ENCODE peak calls at places on chromosomes 13 and 19, in seven cellular contexts. V, S, Z, M, W, H and X are unnamed samples.
A peak's percentile ranks its signal among the peaks of the same experiment; 100 is the strongest.

GRCh38 chr13:97276862-97277269 is 54.7 kb downstream of the MBNL2 start:
- DNase-seq in V (no peak), S (no peak), Z (no peak), M (no peak), W (no peak), H (no peak), X (peak; percentile 57)

GRCh38 chr13:86986448-86986847 is 684.7 kb upstream of the SLITRK5 start:
- DNase-seq in V (no peak), S (no peak), Z (no peak), M (no peak), W (no peak), H (peak; percentile 45), X (no peak)

GRCh38 chr13:63184693-63185092 is 1769.0 kb upstream of the PCDH20 start:
- DNase-seq in V (peak; percentile 51), S (peak; percentile 50), Z (no peak), M (no peak), W (no peak), H (peak; percentile 72), X (peak; percentile 24)

GRCh38 chr13:20185657-20186056 is 7.1 kb downstream of the GJB2 start:
- DNase-seq in V (no peak), S (no peak), Z (no peak), M (no peak), W (no peak), H (no peak), X (no peak)

GRCh38 chr19:1811472-1811894 is 593 bp downstream of the ATP8B3 start:
- DNase-seq in V (peak; percentile 36), S (peak; percentile 86), Z (peak; percentile 63), M (no peak), W (peak; percentile 64), H (peak; percentile 76), X (peak; percentile 46)

GRCh38 chr19:46069841-46070341 is 29.1 kb upstream of the IGFL4 start:
- DNase-seq in V (peak; percentile 97), S (peak; percentile 41), Z (no peak), M (no peak), W (no peak), H (no peak), X (peak; percentile 98)

GRCh38 chr13:31538067-31539042 is 201.0 kb upstream of the RXFP2 start:
- DNase-seq in V (peak; percentile 69), S (peak; percentile 58), Z (no peak), M (no peak), W (no peak), H (no peak), X (peak; percentile 73)

GRCh38 chr19:28234637-28235036 is 978.3 kb downstream of the UQCRFS1 start:
- DNase-seq in V (peak; percentile 18), S (no peak), Z (no peak), M (no peak), W (no peak), H (peak; percentile 78), X (peak; percentile 16)

GRCh38 chr19:40589723-40590429 is 11.3 kb upstream of the LTBP4 start:
- DNase-seq in V (no peak), S (no peak), Z (no peak), M (no peak), W (no peak), H (no peak), X (no peak)

GRCh38 chr19:40461669-40462221 is 3.8 kb downstream of the BLVRB start:
- DNase-seq in V (no peak), S (no peak), Z (no peak), M (no peak), W (no peak), H (no peak), X (no peak)

GRCh38 chr19:15288146-15288963 is 44.0 kb downstream of the BRD4 start:
- DNase-seq in V (no peak), S (no peak), Z (no peak), M (no peak), W (no peak), H (peak; percentile 56), X (no peak)

GRCh38 chr19:17942181-17942580 is 9.4 kb downstream of the CCDC124 start:
- DNase-seq in V (no peak), S (no peak), Z (no peak), M (no peak), W (no peak), H (no peak), X (no peak)

GRCh38 chr19:40923934-40924391 is 41.9 kb upstream of the CYP2A7 start:
- DNase-seq in V (no peak), S (no peak), Z (no peak), M (no peak), W (no peak), H (no peak), X (no peak)

GRCh38 chr19:7109678-7110289 is 40.3 kb downstream of the ZNF557 start:
- DNase-seq in V (peak; percentile 18), S (no peak), Z (no peak), M (no peak), W (no peak), H (peak; percentile 21), X (peak; percentile 65)

GRCh38 chr13:95300625-95301134 is 571 bp downstream of the ABCC4 start:
- DNase-seq in V (peak; percentile 45), S (peak; percentile 63), Z (no peak), M (no peak), W (peak; percentile 50), H (no peak), X (peak; percentile 60)

GRCh38 chr13:68257111-68257842 is 1027.1 kb upstream of the PCDH9 start:
- DNase-seq in V (peak; percentile 8), S (no peak), Z (no peak), M (no peak), W (no peak), H (peak; percentile 4), X (no peak)

GRCh38 chr13:76992548-76993001 is 694 bp downstream of the CLN5 start:
- DNase-seq in V (peak; percentile 27), S (peak; percentile 53), Z (no peak), M (no peak), W (peak; percentile 13), H (peak; percentile 40), X (peak; percentile 37)

GRCh38 chr13:23615677-23616076 is 45.5 kb downstream of the TNFRSF19 start:
- DNase-seq in V (no peak), S (no peak), Z (no peak), M (no peak), W (no peak), H (peak; percentile 97), X (no peak)

GRCh38 chr19:38617764-38618589 is at the start of gene MAP4K1:
- DNase-seq in V (no peak), S (no peak), Z (no peak), M (no peak), W (peak; percentile 70), H (no peak), X (no peak)

GRCh38 chr13:26619321-26619720 is 61.8 kb downstream of the WASF3 start:
- DNase-seq in V (peak; percentile 24), S (no peak), Z (no peak), M (no peak), W (no peak), H (no peak), X (peak; percentile 89)

GRCh38 chr13:39811696-39812095 is 156.2 kb downstream of the COG6 start:
- DNase-seq in V (no peak), S (no peak), Z (no peak), M (no peak), W (no peak), H (no peak), X (no peak)

GRCh38 chr13:69040898-69041297 is 1066.7 kb upstream of the ATXN8OS start:
- DNase-seq in V (no peak), S (no peak), Z (no peak), M (no peak), W (no peak), H (no peak), X (no peak)

GRCh38 chr13:40292536-40292935 is 373.9 kb downstream of the FOXO1 start:
- DNase-seq in V (no peak), S (no peak), Z (no peak), M (no peak), W (no peak), H (no peak), X (no peak)

GRCh38 chr19:28026636-28027035 is 1186.3 kb downstream of the UQCRFS1 start:
- DNase-seq in V (no peak), S (no peak), Z (no peak), M (no peak), W (no peak), H (peak; percentile 85), X (no peak)

GRCh38 chr13:47611664-47612288 is 389.3 kb downstream of the SUCLA2 start:
- DNase-seq in V (no peak), S (no peak), Z (no peak), M (no peak), W (no peak), H (no peak), X (peak; percentile 9)

GRCh38 chr19:35260694-35261304 is 8.0 kb upstream of the USF2 start:
- DNase-seq in V (no peak), S (no peak), Z (no peak), M (no peak), W (no peak), H (no peak), X (no peak)

GRCh38 chr19:2887391-2887914 is 13.3 kb upstream of the ZNF57 start:
- DNase-seq in V (peak; percentile 85), S (peak; percentile 80), Z (no peak), M (peak; percentile 36), W (no peak), H (peak; percentile 77), X (peak; percentile 86)